ENCODE peak calls at places on chromosomes 5 and 9, in ten cellular contexts. One of them, this sample, is unnamed.

GRCh38 chr5:30113542-30113941 is 1079.9 kb upstream of the CDH6 start:
- DNase-seq in left ventricle myocardium inferior: no peak
- DNase-seq in CD8-positive, alpha-beta T cell: no peak
- DNase-seq in GM12878: no peak
- DNase-seq in H1: no peak
- DNase-seq in activated T-cell treated with anti-CD3 and anti-CD28 coated beads for 48 hours: no peak
- DNase-seq in GM13977: no peak
- DNase-seq in colonic mucosa: no peak
- DNase-seq in GM20000: no peak
- DNase-seq in iPS-NIHi11: no peak
- DNase-seq in this sample: no peak

GRCh38 chr5:100479079-100479688 is 56.0 kb upstream of the FAM174A start:
- DNase-seq in left ventricle myocardium inferior: no peak
- DNase-seq in GM13977: peak
- DNase-seq in GM20000: peak
- DNase-seq in activated T-cell treated with anti-CD3 and anti-CD28 coated beads for 48 hours: no peak
- DNase-seq in colonic mucosa: no peak
- DNase-seq in GM12878: peak
- DNase-seq in iPS-NIHi11: peak
- DNase-seq in CD8-positive, alpha-beta T cell: no peak
- DNase-seq in H1: no peak
- DNase-seq in this sample: peak

GRCh38 chr5:92380069-92380770 is 997.1 kb upstream of the ARRDC3 start:
- DNase-seq in iPS-NIHi11: no peak
- DNase-seq in activated T-cell treated with anti-CD3 and anti-CD28 coated beads for 48 hours: no peak
- DNase-seq in GM13977: no peak
- DNase-seq in GM20000: no peak
- DNase-seq in H1: no peak
- DNase-seq in CD8-positive, alpha-beta T cell: no peak
- DNase-seq in GM12878: no peak
- DNase-seq in colonic mucosa: no peak
- DNase-seq in left ventricle myocardium inferior: no peak
- DNase-seq in this sample: no peak

GRCh38 chr5:159735036-159735435 is 181.2 kb upstream of the ADRA1B start:
- DNase-seq in GM20000: no peak
- DNase-seq in activated T-cell treated with anti-CD3 and anti-CD28 coated beads for 48 hours: no peak
- DNase-seq in left ventricle myocardium inferior: no peak
- DNase-seq in GM12878: no peak
- DNase-seq in CD8-positive, alpha-beta T cell: no peak
- DNase-seq in iPS-NIHi11: no peak
- DNase-seq in H1: no peak
- DNase-seq in GM13977: no peak
- DNase-seq in colonic mucosa: no peak
- DNase-seq in this sample: no peak

GRCh38 chr5:118980438-118980837 is 7.9 kb downstream of the DTWD2 start:
- DNase-seq in colonic mucosa: no peak
- DNase-seq in GM12878: no peak
- DNase-seq in GM20000: no peak
- DNase-seq in H1: no peak
- DNase-seq in CD8-positive, alpha-beta T cell: no peak
- DNase-seq in GM13977: no peak
- DNase-seq in activated T-cell treated with anti-CD3 and anti-CD28 coated beads for 48 hours: no peak
- DNase-seq in iPS-NIHi11: no peak
- DNase-seq in left ventricle myocardium inferior: no peak
- DNase-seq in this sample: no peak

GRCh38 chr5:138351056-138351455 is 1.4 kb upstream of the KDM3B start:
- DNase-seq in GM20000: no peak
- DNase-seq in activated T-cell treated with anti-CD3 and anti-CD28 coated beads for 48 hours: no peak
- DNase-seq in GM13977: no peak
- DNase-seq in iPS-NIHi11: no peak
- DNase-seq in CD8-positive, alpha-beta T cell: no peak
- DNase-seq in left ventricle myocardium inferior: no peak
- DNase-seq in GM12878: no peak
- DNase-seq in H1: no peak
- DNase-seq in colonic mucosa: no peak
- DNase-seq in this sample: peak

GRCh38 chr9:134621558-134622110 is 20.0 kb upstream of the COL5A1 start:
- DNase-seq in colonic mucosa: no peak
- DNase-seq in CD8-positive, alpha-beta T cell: no peak
- DNase-seq in H1: no peak
- DNase-seq in GM13977: no peak
- DNase-seq in GM20000: no peak
- DNase-seq in activated T-cell treated with anti-CD3 and anti-CD28 coated beads for 48 hours: no peak
- DNase-seq in GM12878: no peak
- DNase-seq in left ventricle myocardium inferior: no peak
- DNase-seq in iPS-NIHi11: no peak
- DNase-seq in this sample: no peak

GRCh38 chr5:69505306-69505705 is 12.7 kb downstream of the OCLN start:
- DNase-seq in left ventricle myocardium inferior: no peak
- DNase-seq in GM20000: no peak
- DNase-seq in GM13977: no peak
- DNase-seq in GM12878: no peak
- DNase-seq in colonic mucosa: no peak
- DNase-seq in CD8-positive, alpha-beta T cell: no peak
- DNase-seq in activated T-cell treated with anti-CD3 and anti-CD28 coated beads for 48 hours: no peak
- DNase-seq in H1: no peak
- DNase-seq in iPS-NIHi11: no peak
- DNase-seq in this sample: no peak

GRCh38 chr5:132254321-132254977 is 3.0 kb upstream of the PDLIM4 start:
- DNase-seq in CD8-positive, alpha-beta T cell: no peak
- DNase-seq in activated T-cell treated with anti-CD3 and anti-CD28 coated beads for 48 hours: no peak
- DNase-seq in GM20000: no peak
- DNase-seq in iPS-NIHi11: no peak
- DNase-seq in GM13977: no peak
- DNase-seq in H1: no peak
- DNase-seq in colonic mucosa: no peak
- DNase-seq in GM12878: no peak
- DNase-seq in left ventricle myocardium inferior: peak
- DNase-seq in this sample: no peak

GRCh38 chr5:8247485-8247884 is 378.5 kb downstream of the MTRR start:
- DNase-seq in colonic mucosa: no peak
- DNase-seq in CD8-positive, alpha-beta T cell: no peak
- DNase-seq in iPS-NIHi11: no peak
- DNase-seq in GM20000: no peak
- DNase-seq in GM12878: no peak
- DNase-seq in activated T-cell treated with anti-CD3 and anti-CD28 coated beads for 48 hours: no peak
- DNase-seq in left ventricle myocardium inferior: no peak
- DNase-seq in GM13977: no peak
- DNase-seq in H1: no peak
- DNase-seq in this sample: no peak

GRCh38 chr5:89418821-89419085 is 535.8 kb upstream of the MEF2C start:
- DNase-seq in GM13977: no peak
- DNase-seq in H1: no peak
- DNase-seq in CD8-positive, alpha-beta T cell: no peak
- DNase-seq in GM20000: no peak
- DNase-seq in left ventricle myocardium inferior: no peak
- DNase-seq in activated T-cell treated with anti-CD3 and anti-CD28 coated beads for 48 hours: no peak
- DNase-seq in iPS-NIHi11: no peak
- DNase-seq in colonic mucosa: no peak
- DNase-seq in GM12878: no peak
- DNase-seq in this sample: no peak

GRCh38 chr9:119836036-119836435 is 466.8 kb upstream of the BRINP1 start:
- DNase-seq in GM12878: no peak
- DNase-seq in colonic mucosa: no peak
- DNase-seq in GM20000: no peak
- DNase-seq in GM13977: no peak
- DNase-seq in activated T-cell treated with anti-CD3 and anti-CD28 coated beads for 48 hours: no peak
- DNase-seq in H1: no peak
- DNase-seq in left ventricle myocardium inferior: no peak
- DNase-seq in iPS-NIHi11: peak
- DNase-seq in CD8-positive, alpha-beta T cell: no peak
- DNase-seq in this sample: no peak

GRCh38 chr9:124659099-124659659 is 111.9 kb downstream of the NR6A1 start:
- DNase-seq in GM12878: peak
- DNase-seq in iPS-NIHi11: peak
- DNase-seq in GM13977: peak
- DNase-seq in GM20000: peak
- DNase-seq in colonic mucosa: peak
- DNase-seq in CD8-positive, alpha-beta T cell: peak
- DNase-seq in H1: peak
- DNase-seq in activated T-cell treated with anti-CD3 and anti-CD28 coated beads for 48 hours: peak
- DNase-seq in left ventricle myocardium inferior: peak
- DNase-seq in this sample: peak

GRCh38 chr5:172383231-172383802 is 71.0 kb downstream of the SH3PXD2B start:
- DNase-seq in iPS-NIHi11: no peak
- DNase-seq in left ventricle myocardium inferior: no peak
- DNase-seq in CD8-positive, alpha-beta T cell: no peak
- DNase-seq in GM12878: no peak
- DNase-seq in GM13977: no peak
- DNase-seq in activated T-cell treated with anti-CD3 and anti-CD28 coated beads for 48 hours: no peak
- DNase-seq in colonic mucosa: peak
- DNase-seq in H1: no peak
- DNase-seq in GM20000: no peak
- DNase-seq in this sample: peak

GRCh38 chr9:103721056-103721455 is 373.1 kb upstream of the SMC2 start:
- DNase-seq in GM12878: no peak
- DNase-seq in GM20000: no peak
- DNase-seq in left ventricle myocardium inferior: no peak
- DNase-seq in CD8-positive, alpha-beta T cell: no peak
- DNase-seq in H1: no peak
- DNase-seq in iPS-NIHi11: no peak
- DNase-seq in activated T-cell treated with anti-CD3 and anti-CD28 coated beads for 48 hours: no peak
- DNase-seq in colonic mucosa: no peak
- DNase-seq in GM13977: no peak
- DNase-seq in this sample: no peak

GRCh38 chr5:40480392-40480791 is 199.3 kb upstream of the PTGER4 start:
- DNase-seq in GM13977: no peak
- DNase-seq in GM20000: no peak
- DNase-seq in H1: no peak
- DNase-seq in colonic mucosa: no peak
- DNase-seq in CD8-positive, alpha-beta T cell: no peak
- DNase-seq in GM12878: no peak
- DNase-seq in activated T-cell treated with anti-CD3 and anti-CD28 coated beads for 48 hours: peak
- DNase-seq in iPS-NIHi11: no peak
- DNase-seq in left ventricle myocardium inferior: no peak
- DNase-seq in this sample: no peak

GRCh38 chr5:174609116-174609515 is 115.3 kb upstream of the MSX2 start:
- DNase-seq in GM20000: no peak
- DNase-seq in iPS-NIHi11: no peak
- DNase-seq in colonic mucosa: no peak
- DNase-seq in CD8-positive, alpha-beta T cell: no peak
- DNase-seq in GM13977: no peak
- DNase-seq in left ventricle myocardium inferior: no peak
- DNase-seq in H1: no peak
- DNase-seq in activated T-cell treated with anti-CD3 and anti-CD28 coated beads for 48 hours: no peak
- DNase-seq in GM12878: no peak
- DNase-seq in this sample: no peak

GRCh38 chr5:142597546-142598337 is 88.1 kb downstream of the FGF1 start:
- DNase-seq in iPS-NIHi11: peak
- DNase-seq in GM13977: no peak
- DNase-seq in GM20000: no peak
- DNase-seq in GM12878: no peak
- DNase-seq in colonic mucosa: no peak
- DNase-seq in CD8-positive, alpha-beta T cell: no peak
- DNase-seq in left ventricle myocardium inferior: no peak
- DNase-seq in activated T-cell treated with anti-CD3 and anti-CD28 coated beads for 48 hours: peak
- DNase-seq in H1: no peak
- DNase-seq in this sample: peak

GRCh38 chr5:79931866-79932265 is 59.2 kb downstream of the MTX3 start:
- DNase-seq in iPS-NIHi11: no peak
- DNase-seq in GM13977: no peak
- DNase-seq in left ventricle myocardium inferior: no peak
- DNase-seq in GM12878: no peak
- DNase-seq in colonic mucosa: no peak
- DNase-seq in CD8-positive, alpha-beta T cell: no peak
- DNase-seq in GM20000: no peak
- DNase-seq in activated T-cell treated with anti-CD3 and anti-CD28 coated beads for 48 hours: no peak
- DNase-seq in H1: no peak
- DNase-seq in this sample: no peak

GRCh38 chr5:57176350-57176857 is 2.5 kb downstream of the GPBP1 start:
- DNase-seq in H1: no peak
- DNase-seq in colonic mucosa: no peak
- DNase-seq in left ventricle myocardium inferior: no peak
- DNase-seq in GM12878: no peak
- DNase-seq in CD8-positive, alpha-beta T cell: no peak
- DNase-seq in activated T-cell treated with anti-CD3 and anti-CD28 coated beads for 48 hours: no peak
- DNase-seq in GM13977: peak
- DNase-seq in iPS-NIHi11: no peak
- DNase-seq in GM20000: no peak
- DNase-seq in this sample: peak

GRCh38 chr5:150751096-150751891 is 7.5 kb downstream of the DCTN4 start:
- DNase-seq in GM13977: no peak
- DNase-seq in GM12878: no peak
- DNase-seq in activated T-cell treated with anti-CD3 and anti-CD28 coated beads for 48 hours: no peak
- DNase-seq in CD8-positive, alpha-beta T cell: no peak
- DNase-seq in H1: no peak
- DNase-seq in left ventricle myocardium inferior: no peak
- DNase-seq in GM20000: no peak
- DNase-seq in iPS-NIHi11: no peak
- DNase-seq in colonic mucosa: no peak
- DNase-seq in this sample: no peak

GRCh38 chr5:1511651-1512540 is 11.9 kb downstream of the LPCAT1 start:
- DNase-seq in GM13977: no peak
- DNase-seq in CD8-positive, alpha-beta T cell: peak
- DNase-seq in H1: no peak
- DNase-seq in GM12878: no peak
- DNase-seq in colonic mucosa: peak
- DNase-seq in iPS-NIHi11: no peak
- DNase-seq in GM20000: peak
- DNase-seq in left ventricle myocardium inferior: peak
- DNase-seq in activated T-cell treated with anti-CD3 and anti-CD28 coated beads for 48 hours: no peak
- DNase-seq in this sample: peak

GRCh38 chr9:79780559-79780958 is 208.8 kb downstream of the TLE4 start:
- DNase-seq in GM12878: no peak
- DNase-seq in activated T-cell treated with anti-CD3 and anti-CD28 coated beads for 48 hours: no peak
- DNase-seq in colonic mucosa: no peak
- DNase-seq in GM13977: no peak
- DNase-seq in GM20000: no peak
- DNase-seq in H1: no peak
- DNase-seq in left ventricle myocardium inferior: no peak
- DNase-seq in iPS-NIHi11: no peak
- DNase-seq in CD8-positive, alpha-beta T cell: no peak
- DNase-seq in this sample: no peak

GRCh38 chr9:134283692-134284265 is 42.5 kb upstream of the RXRA start:
- DNase-seq in GM13977: no peak
- DNase-seq in CD8-positive, alpha-beta T cell: no peak
- DNase-seq in H1: no peak
- DNase-seq in left ventricle myocardium inferior: no peak
- DNase-seq in iPS-NIHi11: no peak
- DNase-seq in activated T-cell treated with anti-CD3 and anti-CD28 coated beads for 48 hours: no peak
- DNase-seq in GM20000: no peak
- DNase-seq in colonic mucosa: no peak
- DNase-seq in GM12878: no peak
- DNase-seq in this sample: no peak

GRCh38 chr5:43389679-43390329 is 22.4 kb downstream of the CCL28 start:
- DNase-seq in GM12878: peak
- DNase-seq in colonic mucosa: peak
- DNase-seq in activated T-cell treated with anti-CD3 and anti-CD28 coated beads for 48 hours: no peak
- DNase-seq in CD8-positive, alpha-beta T cell: no peak
- DNase-seq in iPS-NIHi11: peak
- DNase-seq in left ventricle myocardium inferior: peak
- DNase-seq in GM20000: peak
- DNase-seq in H1: peak
- DNase-seq in GM13977: peak
- DNase-seq in this sample: peak

GRCh38 chr9:21070171-21070571 is 7.6 kb downstream of the IFNB1 start:
- DNase-seq in CD8-positive, alpha-beta T cell: no peak
- DNase-seq in left ventricle myocardium inferior: no peak
- DNase-seq in iPS-NIHi11: peak
- DNase-seq in GM13977: no peak
- DNase-seq in colonic mucosa: no peak
- DNase-seq in GM20000: no peak
- DNase-seq in GM12878: no peak
- DNase-seq in H1: no peak
- DNase-seq in activated T-cell treated with anti-CD3 and anti-CD28 coated beads for 48 hours: no peak
- DNase-seq in this sample: peak

GRCh38 chr5:6766558-6767191 is 53.4 kb downstream of the TENT4A start:
- DNase-seq in CD8-positive, alpha-beta T cell: no peak
- DNase-seq in iPS-NIHi11: peak
- DNase-seq in H1: no peak
- DNase-seq in GM13977: no peak
- DNase-seq in colonic mucosa: peak
- DNase-seq in GM20000: no peak
- DNase-seq in activated T-cell treated with anti-CD3 and anti-CD28 coated beads for 48 hours: peak
- DNase-seq in GM12878: no peak
- DNase-seq in left ventricle myocardium inferior: peak
- DNase-seq in this sample: peak

GRCh38 chr5:29950416-29951145 is 1242.9 kb upstream of the CDH6 start:
- DNase-seq in GM13977: no peak
- DNase-seq in activated T-cell treated with anti-CD3 and anti-CD28 coated beads for 48 hours: no peak
- DNase-seq in left ventricle myocardium inferior: no peak
- DNase-seq in H1: no peak
- DNase-seq in GM12878: no peak
- DNase-seq in colonic mucosa: no peak
- DNase-seq in CD8-positive, alpha-beta T cell: no peak
- DNase-seq in iPS-NIHi11: no peak
- DNase-seq in GM20000: no peak
- DNase-seq in this sample: no peak

This sample was measured in kidney glomerular epithelial cell.